ENCODE peak calls at places on chromosomes 1 and 21, in six cellular contexts. P, R, O, B, W and E are unnamed samples.

GRCh38 chr1:110606784-110607662 is 865 bp upstream of the KCNA2 start:
- DNase-seq in P (no peak), R (no peak), O (no peak), B (no peak), W (no peak), E (no peak)

GRCh38 chr1:197151185-197151584 is 4.7 kb upstream of the ASPM start:
- DNase-seq in P (no peak), R (no peak), O (no peak), B (no peak), W (no peak), E (no peak)

GRCh38 chr1:16396591-16396990 is 29.5 kb downstream of the SZRD1 start:
- DNase-seq in P (no peak), R (peak), O (no peak), B (peak), W (no peak), E (no peak)

GRCh38 chr1:53693773-53694717 is 44.9 kb downstream of the GLIS1 start:
- DNase-seq in P (no peak), R (peak), O (no peak), B (no peak), W (no peak), E (peak)

GRCh38 chr1:231973840-231974239 is 347.2 kb downstream of the DISC1 start:
- DNase-seq in P (no peak), R (no peak), O (no peak), B (no peak), W (no peak), E (no peak)

GRCh38 chr1:173062156-173062938 is 11.6 kb upstream of the TNFSF18 start:
- DNase-seq in P (no peak), R (peak), O (no peak), B (peak), W (no peak), E (peak)

GRCh38 chr1:160361199-160361598 is 5.7 kb upstream of the NHLH1 start:
- DNase-seq in P (no peak), R (no peak), O (no peak), B (no peak), W (no peak), E (no peak)

GRCh38 chr1:33257759-33258712 is 1.7 kb downstream of the ZNF362 start:
- DNase-seq in P (no peak), R (no peak), O (no peak), B (no peak), W (no peak), E (no peak)

GRCh38 chr1:22105611-22106207 is 37.2 kb downstream of the WNT4 start:
- DNase-seq in P (peak), R (peak), O (peak), B (peak), W (no peak), E (peak)

GRCh38 chr1:173628888-173629287 is 6.2 kb upstream of the TEX50 start:
- DNase-seq in P (no peak), R (no peak), O (no peak), B (no peak), W (no peak), E (no peak)

GRCh38 chr1:82392513-82392912 is 591.8 kb downstream of the ADGRL2 start:
- DNase-seq in P (no peak), R (no peak), O (no peak), B (no peak), W (no peak), E (no peak)

GRCh38 chr1:197453376-197454058 is 185.5 kb downstream of the CRB1 start:
- DNase-seq in P (no peak), R (no peak), O (no peak), B (no peak), W (no peak), E (no peak)

GRCh38 chr1:176850871-176851270 is 313.6 kb downstream of the ASTN1 start:
- DNase-seq in P (no peak), R (no peak), O (no peak), B (no peak), W (no peak), E (no peak)

GRCh38 chr1:26169669-26170471 is at the start of gene ZNF593:
- DNase-seq in P (peak), R (peak), O (peak), B (peak), W (peak), E (peak)

GRCh38 chr21:45508607-45509565 is 33.4 kb downstream of the SLC19A1 start:
- DNase-seq in P (no peak), R (no peak), O (no peak), B (no peak), W (no peak), E (peak)